ENCODE peak calls at places on chromosomes 6 and 20, in five cellular contexts. One of them, this sample, is unnamed.

GRCh38 chr6:130966581-130966980 is 96.5 kb downstream of the EPB41L2 start:
- DNase-seq in AG09309: no peak
- DNase-seq in fibroblast of lung: no peak
- DNase-seq in fibroblast of the aortic adventitia: no peak
- DNase-seq in left ventricle myocardium inferior: no peak
- DNase-seq in this sample: no peak

GRCh38 chr6:37517411-37517812 is 17.7 kb upstream of the CCDC167 start:
- DNase-seq in AG09309: no peak
- DNase-seq in fibroblast of lung: peak; percentile 26
- DNase-seq in fibroblast of the aortic adventitia: no peak
- DNase-seq in left ventricle myocardium inferior: no peak
- DNase-seq in this sample: peak; percentile 89

GRCh38 chr6:33431880-33432541 is 12.1 kb downstream of the SYNGAP1 start:
- DNase-seq in AG09309: no peak
- DNase-seq in fibroblast of lung: no peak
- DNase-seq in fibroblast of the aortic adventitia: no peak
- DNase-seq in left ventricle myocardium inferior: no peak
- DNase-seq in this sample: no peak

GRCh38 chr6:150631982-150632642 is 32.4 kb downstream of the PLEKHG1 start:
- DNase-seq in AG09309: no peak
- DNase-seq in fibroblast of lung: peak; percentile 71
- DNase-seq in fibroblast of the aortic adventitia: no peak
- DNase-seq in left ventricle myocardium inferior: no peak
- DNase-seq in this sample: no peak

GRCh38 chr20:51036827-51037229 is 13.9 kb upstream of the KCNG1 start:
- DNase-seq in AG09309: no peak
- DNase-seq in fibroblast of lung: no peak
- DNase-seq in fibroblast of the aortic adventitia: no peak
- DNase-seq in left ventricle myocardium inferior: no peak
- DNase-seq in this sample: no peak

GRCh38 chr6:151452750-151453427 is 963 bp upstream of the RMND1 start:
- DNase-seq in AG09309: no peak
- DNase-seq in fibroblast of lung: peak; percentile 26
- DNase-seq in fibroblast of the aortic adventitia: peak; percentile 39
- DNase-seq in left ventricle myocardium inferior: peak; percentile 32
- DNase-seq in this sample: no peak

GRCh38 chr20:19056909-19057308 is 155.5 kb upstream of the SLC24A3 start:
- DNase-seq in AG09309: no peak
- DNase-seq in fibroblast of lung: no peak
- DNase-seq in fibroblast of the aortic adventitia: no peak
- DNase-seq in left ventricle myocardium inferior: no peak
- DNase-seq in this sample: no peak

GRCh38 chr6:53541900-53542299 is 3.0 kb downstream of the GCLC start:
- DNase-seq in AG09309: no peak
- DNase-seq in fibroblast of lung: no peak
- DNase-seq in fibroblast of the aortic adventitia: no peak
- DNase-seq in left ventricle myocardium inferior: no peak
- DNase-seq in this sample: no peak

GRCh38 chr6:53634184-53634631 is 31.3 kb downstream of the KLHL31 start:
- DNase-seq in AG09309: no peak
- DNase-seq in fibroblast of lung: no peak
- DNase-seq in fibroblast of the aortic adventitia: no peak
- DNase-seq in left ventricle myocardium inferior: no peak
- DNase-seq in this sample: no peak

GRCh38 chr6:6610031-6610591 is 21.6 kb downstream of the LY86 start:
- DNase-seq in AG09309: no peak
- DNase-seq in fibroblast of lung: no peak
- DNase-seq in fibroblast of the aortic adventitia: no peak
- DNase-seq in left ventricle myocardium inferior: no peak
- DNase-seq in this sample: no peak

GRCh38 chr6:124882580-124883393 is 79.5 kb upstream of the RNF217 start:
- DNase-seq in AG09309: peak; percentile 43
- DNase-seq in fibroblast of lung: peak; percentile 55
- DNase-seq in fibroblast of the aortic adventitia: peak; percentile 73
- DNase-seq in left ventricle myocardium inferior: no peak
- DNase-seq in this sample: no peak

GRCh38 chr6:170082531-170083187 is 208.2 kb downstream of the DLL1 start:
- DNase-seq in AG09309: no peak
- DNase-seq in fibroblast of lung: no peak
- DNase-seq in fibroblast of the aortic adventitia: no peak
- DNase-seq in left ventricle myocardium inferior: peak; percentile 4
- DNase-seq in this sample: no peak

GRCh38 chr20:23832775-23833508 is 6.4 kb upstream of the CST2 start:
- DNase-seq in AG09309: no peak
- DNase-seq in fibroblast of lung: no peak
- DNase-seq in fibroblast of the aortic adventitia: no peak
- DNase-seq in left ventricle myocardium inferior: no peak
- DNase-seq in this sample: no peak

GRCh38 chr6:34924831-34925613 is 36.0 kb downstream of the ANKS1A start:
- DNase-seq in AG09309: no peak
- DNase-seq in fibroblast of lung: no peak
- DNase-seq in fibroblast of the aortic adventitia: no peak
- DNase-seq in left ventricle myocardium inferior: no peak
- DNase-seq in this sample: no peak

GRCh38 chr20:54152227-54153040 is 21.4 kb downstream of the CYP24A1 start:
- DNase-seq in AG09309: no peak
- DNase-seq in fibroblast of lung: no peak
- DNase-seq in fibroblast of the aortic adventitia: no peak
- DNase-seq in left ventricle myocardium inferior: no peak
- DNase-seq in this sample: no peak

GRCh38 chr6:152391179-152391880 is 245.8 kb downstream of the SYNE1 start:
- DNase-seq in AG09309: no peak
- DNase-seq in fibroblast of lung: no peak
- DNase-seq in fibroblast of the aortic adventitia: peak; percentile 40
- DNase-seq in left ventricle myocardium inferior: no peak
- DNase-seq in this sample: no peak

GRCh38 chr6:30847421-30847970 is 36.8 kb upstream of the DDR1 start:
- DNase-seq in AG09309: no peak
- DNase-seq in fibroblast of lung: no peak
- DNase-seq in fibroblast of the aortic adventitia: no peak
- DNase-seq in left ventricle myocardium inferior: no peak
- DNase-seq in this sample: no peak

GRCh38 chr20:16170406-16170971 is 402.8 kb downstream of the KIF16B start:
- DNase-seq in AG09309: no peak
- DNase-seq in fibroblast of lung: no peak
- DNase-seq in fibroblast of the aortic adventitia: no peak
- DNase-seq in left ventricle myocardium inferior: no peak
- DNase-seq in this sample: no peak

GRCh38 chr20:23988561-23988960 is at the start of gene GGTLC1:
- DNase-seq in AG09309: no peak
- DNase-seq in fibroblast of lung: no peak
- DNase-seq in fibroblast of the aortic adventitia: no peak
- DNase-seq in left ventricle myocardium inferior: no peak
- DNase-seq in this sample: no peak

GRCh38 chr20:50203951-50204937 is 13.6 kb downstream of the CEBPB start:
- DNase-seq in AG09309: no peak
- DNase-seq in fibroblast of lung: no peak
- DNase-seq in fibroblast of the aortic adventitia: no peak
- DNase-seq in left ventricle myocardium inferior: no peak
- DNase-seq in this sample: no peak

GRCh38 chr20:63542031-63542559 is 4.9 kb upstream of the PTK6 start:
- DNase-seq in AG09309: no peak
- DNase-seq in fibroblast of lung: no peak
- DNase-seq in fibroblast of the aortic adventitia: no peak
- DNase-seq in left ventricle myocardium inferior: no peak
- DNase-seq in this sample: no peak

GRCh38 chr20:4944518-4944917 is 56.8 kb downstream of the SLC23A2 start:
- DNase-seq in AG09309: no peak
- DNase-seq in fibroblast of lung: no peak
- DNase-seq in fibroblast of the aortic adventitia: peak; percentile 64
- DNase-seq in left ventricle myocardium inferior: no peak
- DNase-seq in this sample: no peak

GRCh38 chr20:31719644-31720485 is 2.8 kb downstream of the BCL2L1 start:
- DNase-seq in AG09309: no peak
- DNase-seq in fibroblast of lung: no peak
- DNase-seq in fibroblast of the aortic adventitia: peak; percentile 59
- DNase-seq in left ventricle myocardium inferior: no peak
- DNase-seq in this sample: no peak

GRCh38 chr6:149566372-149567193 is at the start of gene GINM1:
- DNase-seq in AG09309: no peak
- DNase-seq in fibroblast of lung: peak; percentile 30
- DNase-seq in fibroblast of the aortic adventitia: peak; percentile 31
- DNase-seq in left ventricle myocardium inferior: peak; percentile 53
- DNase-seq in this sample: peak; percentile 11

GRCh38 chr20:15162061-15162740 is 824.8 kb upstream of the FLRT3 start:
- DNase-seq in AG09309: no peak
- DNase-seq in fibroblast of lung: no peak
- DNase-seq in fibroblast of the aortic adventitia: peak; percentile 1
- DNase-seq in left ventricle myocardium inferior: no peak
- DNase-seq in this sample: no peak

GRCh38 chr6:95431637-95432228 is 145.6 kb upstream of the MANEA start:
- DNase-seq in AG09309: peak; percentile 3
- DNase-seq in fibroblast of lung: peak; percentile 52
- DNase-seq in fibroblast of the aortic adventitia: peak; percentile 54
- DNase-seq in left ventricle myocardium inferior: no peak
- DNase-seq in this sample: no peak

GRCh38 chr6:56364482-56365313 is 117.3 kb upstream of the COL21A1 start:
- DNase-seq in AG09309: peak; percentile 80
- DNase-seq in fibroblast of lung: peak; percentile 71
- DNase-seq in fibroblast of the aortic adventitia: peak; percentile 95
- DNase-seq in left ventricle myocardium inferior: no peak
- DNase-seq in this sample: no peak

GRCh38 chr6:110589865-110590513 is 113.6 kb upstream of the SLC22A16 start:
- DNase-seq in AG09309: no peak
- DNase-seq in fibroblast of lung: no peak
- DNase-seq in fibroblast of the aortic adventitia: no peak
- DNase-seq in left ventricle myocardium inferior: no peak
- DNase-seq in this sample: no peak

GRCh38 chr6:137571854-137572253 is 77.7 kb upstream of the OLIG3 start:
- DNase-seq in AG09309: no peak
- DNase-seq in fibroblast of lung: no peak
- DNase-seq in fibroblast of the aortic adventitia: peak; percentile 12
- DNase-seq in left ventricle myocardium inferior: no peak
- DNase-seq in this sample: peak; percentile 75

GRCh38 chr20:57189713-57190112 is 76.7 kb downstream of the BMP7 start:
- DNase-seq in AG09309: no peak
- DNase-seq in fibroblast of lung: no peak
- DNase-seq in fibroblast of the aortic adventitia: no peak
- DNase-seq in left ventricle myocardium inferior: no peak
- DNase-seq in this sample: no peak

GRCh38 chr20:50220093-50220893 is 29.7 kb downstream of the CEBPB start:
- DNase-seq in AG09309: no peak
- DNase-seq in fibroblast of lung: no peak
- DNase-seq in fibroblast of the aortic adventitia: no peak
- DNase-seq in left ventricle myocardium inferior: no peak
- DNase-seq in this sample: no peak

GRCh38 chr20:38863024-38863851 is 57.7 kb downstream of the PPP1R16B start:
- DNase-seq in AG09309: no peak
- DNase-seq in fibroblast of lung: no peak
- DNase-seq in fibroblast of the aortic adventitia: no peak
- DNase-seq in left ventricle myocardium inferior: no peak
- DNase-seq in this sample: peak; percentile 70

GRCh38 chr20:53826597-53827291 is 233.1 kb upstream of the ZNF217 start:
- DNase-seq in AG09309: no peak
- DNase-seq in fibroblast of lung: peak; percentile 26
- DNase-seq in fibroblast of the aortic adventitia: no peak
- DNase-seq in left ventricle myocardium inferior: no peak
- DNase-seq in this sample: no peak

GRCh38 chr6:159996087-159996622 is 27.3 kb downstream of the IGF2R start:
- DNase-seq in AG09309: no peak
- DNase-seq in fibroblast of lung: no peak
- DNase-seq in fibroblast of the aortic adventitia: no peak
- DNase-seq in left ventricle myocardium inferior: no peak
- DNase-seq in this sample: no peak
- TF ChIP-seq CTCF in AG09309: no peak
- TF ChIP-seq CTCF in fibroblast of lung: no peak
- TF ChIP-seq CTCF in fibroblast of the aortic adventitia: no peak
- TF ChIP-seq CTCF in left ventricle myocardium inferior: no peak
- TF ChIP-seq CTCF in this sample: no peak

DNA sequence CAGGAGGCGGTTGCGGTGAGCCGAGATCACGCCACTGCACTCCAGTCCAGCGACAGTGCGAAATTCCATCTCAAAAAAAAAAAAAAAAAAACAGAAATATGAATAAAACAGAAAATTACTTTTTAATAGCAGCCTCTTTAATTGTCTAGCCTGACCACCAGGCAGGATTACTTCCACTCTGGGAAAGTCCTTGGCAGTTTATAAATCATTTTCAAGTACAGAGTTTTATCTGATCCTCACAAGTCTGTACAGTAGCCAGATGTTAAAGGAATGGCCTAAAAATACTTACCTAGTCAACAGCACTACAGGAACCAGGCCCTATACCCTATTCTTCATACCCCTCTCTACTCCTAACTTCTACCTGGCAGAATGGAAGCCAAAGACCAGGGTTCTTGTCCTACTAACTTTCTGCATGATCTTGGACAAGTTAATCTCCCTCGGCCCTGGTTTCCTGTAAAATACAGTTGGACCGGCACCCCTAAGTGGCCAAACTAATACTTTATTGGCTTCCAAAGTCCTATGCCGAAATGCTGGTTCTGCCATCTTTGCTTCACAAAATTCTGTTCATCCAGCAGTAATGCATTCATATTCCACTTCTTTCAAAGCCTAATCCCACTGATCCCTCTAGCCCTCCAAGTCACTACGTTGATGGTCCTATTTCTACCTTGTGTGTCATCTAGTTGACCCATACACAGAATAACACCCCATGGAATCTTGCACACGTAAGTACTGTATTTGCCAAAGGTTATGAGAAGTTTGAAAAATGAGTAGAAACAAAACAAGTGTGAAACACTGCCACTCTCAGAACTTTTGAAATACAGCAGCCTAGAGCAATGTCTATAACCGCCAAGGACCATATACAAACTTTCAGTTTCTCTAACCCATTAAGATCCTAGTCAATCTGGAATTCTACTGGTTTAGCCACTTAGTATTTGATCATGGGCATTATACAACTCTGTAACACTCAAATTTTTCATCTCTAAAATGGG is 1.7 kb downstream of the EIF2S2 start:
- DNase-seq in AG09309: no peak
- DNase-seq in fibroblast of lung: peak; percentile 31
- DNase-seq in fibroblast of the aortic adventitia: peak; percentile 41
- DNase-seq in left ventricle myocardium inferior: no peak
- DNase-seq in this sample: no peak
- TF ChIP-seq CTCF in AG09309: no peak
- TF ChIP-seq CTCF in fibroblast of lung: no peak
- TF ChIP-seq CTCF in fibroblast of the aortic adventitia: no peak
- TF ChIP-seq CTCF in left ventricle myocardium inferior: no peak
- TF ChIP-seq CTCF in this sample: no peak

GRCh38 chr6:119974430-119975159 is 625.0 kb upstream of the MAN1A1 start:
- DNase-seq in AG09309: no peak
- DNase-seq in fibroblast of lung: no peak
- DNase-seq in fibroblast of the aortic adventitia: no peak
- DNase-seq in left ventricle myocardium inferior: no peak
- DNase-seq in this sample: no peak

GRCh38 chr6:119978274-119978889 is 628.8 kb upstream of the MAN1A1 start:
- DNase-seq in AG09309: no peak
- DNase-seq in fibroblast of lung: peak; percentile 60
- DNase-seq in fibroblast of the aortic adventitia: peak; percentile 59
- DNase-seq in left ventricle myocardium inferior: no peak
- DNase-seq in this sample: no peak

GRCh38 chr6:119980802-119981201 is 631.2 kb upstream of the MAN1A1 start:
- DNase-seq in AG09309: no peak
- DNase-seq in fibroblast of lung: no peak
- DNase-seq in fibroblast of the aortic adventitia: no peak
- DNase-seq in left ventricle myocardium inferior: no peak
- DNase-seq in this sample: no peak

GRCh38 chr6:119979862-119980261 is 630.3 kb upstream of the MAN1A1 start:
- DNase-seq in AG09309: no peak
- DNase-seq in fibroblast of lung: peak; percentile 33
- DNase-seq in fibroblast of the aortic adventitia: peak; percentile 17
- DNase-seq in left ventricle myocardium inferior: no peak
- DNase-seq in this sample: no peak
- TF ChIP-seq CTCF in AG09309: peak; percentile 36
- TF ChIP-seq CTCF in fibroblast of lung: peak; percentile 8
- TF ChIP-seq CTCF in fibroblast of the aortic adventitia: peak; percentile 21
- TF ChIP-seq CTCF in left ventricle myocardium inferior: no peak
- TF ChIP-seq CTCF in this sample: no peak

GRCh38 chr6:41334482-41335023 is 855 bp upstream of the NCR2 start:
- DNase-seq in AG09309: no peak
- DNase-seq in fibroblast of lung: no peak
- DNase-seq in fibroblast of the aortic adventitia: no peak
- DNase-seq in left ventricle myocardium inferior: no peak
- DNase-seq in this sample: no peak
- TF ChIP-seq CTCF in AG09309: peak; percentile 17
- TF ChIP-seq CTCF in fibroblast of lung: no peak
- TF ChIP-seq CTCF in fibroblast of the aortic adventitia: no peak
- TF ChIP-seq CTCF in left ventricle myocardium inferior: no peak
- TF ChIP-seq CTCF in this sample: no peak